ENCODE peak calls at places on chromosomes 11 and 22, in seven cellular contexts. V is activated T-helper 9 cell treated with anti-CD3 and anti-CD28 coated beads, Interleukin-2, amount 50 U/mL, for 16 hours; T is HFFc6; F is GDM1; D is EH; H is stimulated activated CD8-positive, alpha-beta memory T cell treated with anti-CD3 and anti-CD28 coated beads, Interleukin-15, amount 100 ng/mL, for 1 hour; Q is AG04449. S is an unnamed sample.

GRCh38 chr11:76655466-76656086 is 15.0 kb downstream of the LRRC32 start:
- DNase-seq in V (no peak), T (no peak), F (no peak), D (no peak), H (no peak), Q (no peak), S (no peak)

GRCh38 chr11:119000906-119001305 is 3.0 kb downstream of the CENATAC start:
- DNase-seq in V (no peak), T (peak), F (no peak), D (peak), H (no peak), Q (no peak), S (no peak)

GRCh38 chr11:113350646-113351045 is 36.3 kb downstream of the TTC12 start:
- DNase-seq in V (no peak), T (no peak), F (no peak), D (no peak), H (no peak), Q (no peak), S (no peak)

GRCh38 chr11:30326911-30327310 is 4.0 kb downstream of the ARL14EP start:
- DNase-seq in V (no peak), T (no peak), F (no peak), D (no peak), H (no peak), Q (no peak), S (no peak)

GRCh38 chr22:23289851-23290724 is 109.8 kb downstream of the BCR start:
- DNase-seq in V (peak), T (peak), F (peak), D (peak), H (peak), Q (no peak), S (peak)

GRCh38 chr11:63944987-63945386 is 6.2 kb downstream of the NAA40 start:
- DNase-seq in V (no peak), T (no peak), F (no peak), D (peak), H (no peak), Q (no peak), S (no peak)

GRCh38 chr11:134207538-134208239 is 16.1 kb downstream of the NCAPD3 start:
- DNase-seq in V (peak), T (peak), F (no peak), D (peak), H (peak), Q (no peak), S (peak)

GRCh38 chr22:26975865-26976264 is 318.5 kb downstream of the MIAT start:
- DNase-seq in V (no peak), T (no peak), F (no peak), D (no peak), H (no peak), Q (no peak), S (no peak)

GRCh38 chr11:9757809-9758675 is 94.2 kb downstream of the SWAP70 start:
- DNase-seq in V (peak), T (peak), F (peak), D (peak), H (peak), Q (no peak), S (peak)

GRCh38 chr11:45233121-45233803 is 52.9 kb downstream of the SYT13 start:
- DNase-seq in V (peak), T (peak), F (peak), D (peak), H (peak), Q (no peak), S (peak)

GRCh38 chr11:13311570-13311969 is 34.0 kb downstream of the BMAL1 start:
- DNase-seq in V (no peak), T (no peak), F (no peak), D (no peak), H (no peak), Q (no peak), S (no peak)

GRCh38 chr11:64859542-64860414 is 15.3 kb upstream of the CDC42BPG start:
- DNase-seq in V (no peak), T (no peak), F (peak), D (no peak), H (no peak), Q (no peak), S (peak)

GRCh38 chr11:65390099-65390941 is 3.9 kb downstream of the FRMD8 start:
- DNase-seq in V (no peak), T (no peak), F (no peak), D (peak), H (no peak), Q (no peak), S (no peak)

GRCh38 chr11:122486793-122487495 is 168.6 kb upstream of the UBASH3B start:
- DNase-seq in V (no peak), T (no peak), F (no peak), D (peak), H (no peak), Q (no peak), S (no peak)

GRCh38 chr11:120781486-120782120 is 242.3 kb upstream of the TBCEL start:
- DNase-seq in V (no peak), T (no peak), F (no peak), D (no peak), H (no peak), Q (no peak), S (no peak)

GRCh38 chr11:112238041-112238440 is 11.8 kb downstream of the PTS start:
- DNase-seq in V (no peak), T (no peak), F (no peak), D (peak), H (no peak), Q (no peak), S (no peak)

GRCh38 chr11:43573233-43573632 is 107.3 kb upstream of the HSD17B12 start:
- DNase-seq in V (no peak), T (no peak), F (no peak), D (peak), H (no peak), Q (no peak), S (no peak)

GRCh38 chr22:26188341-26188740 is 19.1 kb downstream of the SEZ6L start:
- DNase-seq in V (no peak), T (no peak), F (no peak), D (no peak), H (no peak), Q (no peak), S (no peak)

GRCh38 chr11:57776101-57776511 is 14.5 kb downstream of the CTNND1 start:
- DNase-seq in V (no peak), T (peak), F (no peak), D (peak), H (no peak), Q (peak), S (no peak)

GRCh38 chr11:41895106-41895505 is 435.7 kb upstream of the LRRC4C start:
- DNase-seq in V (no peak), T (no peak), F (no peak), D (peak), H (no peak), Q (no peak), S (no peak)